ENCODE peak calls at places on chromosome 2, in seven cellular contexts. M is T-helper 9 cell; F is CD4-positive, CD25-positive, alpha-beta regulatory T cell; O is stimulated activated CD8-positive, alpha-beta memory T cell treated with anti-CD3 and anti-CD28 coated beads, Interleukin-4, amount 100 ng/mL, for 24 hours; L is CD4-positive, alpha-beta memory T cell; I is heart left ventricle; W is endothelial cell. T is an unnamed sample.

GRCh38 chr2:39996653-39997080 is 217.6 kb upstream of the THUMPD2 start:
- DNase-seq in M (no peak), F (peak), O (no peak), L (no peak), I (no peak), W (no peak), T (peak)

GRCh38 chr2:154623819-154624218 is 74.7 kb upstream of the KCNJ3 start:
- DNase-seq in M (no peak), F (peak), O (no peak), L (no peak), I (peak), W (peak), T (peak)

GRCh38 chr2:189165656-189166380 is 13.7 kb downstream of the COL5A2 start:
- DNase-seq in M (no peak), F (no peak), O (no peak), L (no peak), I (no peak), W (no peak), T (no peak)

GRCh38 chr2:229445013-229445412 is 173.9 kb upstream of the PID1 start:
- DNase-seq in M (no peak), F (no peak), O (no peak), L (no peak), I (peak), W (no peak), T (peak)

GRCh38 chr2:234682492-234683228 is 185.8 kb upstream of the ARL4C start:
- DNase-seq in M (no peak), F (no peak), O (no peak), L (no peak), I (no peak), W (no peak), T (no peak)

GRCh38 chr2:20532634-20533437 is 86.0 kb downstream of the RHOB start:
- DNase-seq in M (no peak), F (no peak), O (no peak), L (no peak), I (no peak), W (no peak), T (no peak)

GRCh38 chr2:111121028-111121872 is 536 bp downstream of the BCL2L11 start:
- DNase-seq in M (peak), F (peak), O (no peak), L (peak), I (peak), W (peak), T (peak)

GRCh38 chr2:45551862-45552261 is 59.2 kb downstream of the SRBD1 start:
- DNase-seq in M (no peak), F (no peak), O (no peak), L (no peak), I (no peak), W (no peak), T (no peak)

GRCh38 chr2:33111002-33111446 is 164.3 kb downstream of the LTBP1 start:
- DNase-seq in M (no peak), F (no peak), O (no peak), L (no peak), I (no peak), W (no peak), T (no peak)

GRCh38 chr2:112251211-112251721 is 3.6 kb downstream of the ZC3H8 start:
- DNase-seq in M (no peak), F (no peak), O (no peak), L (no peak), I (no peak), W (no peak), T (no peak)

GRCh38 chr2:100919316-100919715 is 82.8 kb upstream of the RPL31 start:
- DNase-seq in M (no peak), F (peak), O (peak), L (no peak), I (no peak), W (no peak), T (no peak)

GRCh38 chr2:95271381-95271971 is 2.8 kb upstream of the PROM2 start:
- DNase-seq in M (no peak), F (no peak), O (no peak), L (no peak), I (peak), W (no peak), T (no peak)

GRCh38 chr2:158797963-158798700 is 3.0 kb downstream of the DAPL1 start:
- DNase-seq in M (no peak), F (no peak), O (no peak), L (no peak), I (no peak), W (no peak), T (no peak)

GRCh38 chr2:204825054-204825453 is 279.8 kb downstream of the PARD3B start:
- DNase-seq in M (no peak), F (no peak), O (no peak), L (no peak), I (no peak), W (no peak), T (no peak)